ENCODE peak calls at places on chromosomes 16 and 17, in four cellular contexts. P is activated naive CD4-positive, alpha-beta T cell treated with anti-CD3 and anti-CD28 coated beads, Interleukin-2, amount 50 U/mL, for 72 hours; G is NCI-H1092 treated with DMSO at 0.1 percent for 48 hours; D is Peyer's patch. U is an unnamed sample.

GRCh38 chr17:4480929-4481898 is 17.5 kb upstream of the SPNS2 start:
- DNase-seq in G (no peak), P (no peak), D (peak), U (no peak)

GRCh38 chr16:3249020-3249419 is 7.4 kb downstream of the MEFV start:
- DNase-seq in G (no peak), P (no peak), D (peak), U (no peak)

GRCh38 chr16:12920739-12921138 is 19.3 kb downstream of the SHISA9 start:
- DNase-seq in P (no peak), D (no peak), G (no peak), U (no peak)

GRCh38 chr16:6602401-6602800 is 730.2 kb upstream of the RBFOX1 start:
- DNase-seq in P (no peak), G (no peak), D (no peak), U (peak)

GRCh38 chr17:30532871-30533270 is 55.7 kb downstream of the GOSR1 start:
- DNase-seq in D (no peak), G (no peak), P (no peak), U (no peak)

GRCh38 chr17:47692895-47693666 is 880 bp upstream of the TBKBP1 start:
- DNase-seq in D (no peak), P (no peak), G (no peak), U (no peak)

GRCh38 chr17:17345686-17346427 is 42.7 kb downstream of the NT5M start:
- DNase-seq in D (peak), P (peak), G (no peak), U (no peak)

GRCh38 chr17:68204736-68205135 is 43.1 kb upstream of the AMZ2 start:
- DNase-seq in P (no peak), D (peak), G (no peak), U (no peak)

GRCh38 chr17:47376247-47376646 is 52.5 kb downstream of the EFCAB13 start:
- DNase-seq in P (no peak), D (no peak), G (no peak), U (no peak)

GRCh38 chr17:77892469-77893143 is 65.9 kb upstream of the TNRC6C start:
- DNase-seq in P (no peak), D (peak), G (no peak), U (no peak)

GRCh38 chr16:67387479-67388079 is 5.7 kb downstream of the TPPP3 start:
- DNase-seq in G (no peak), D (peak), P (no peak), U (no peak)

GRCh38 chr17:45425125-45425983 is 7.3 kb downstream of the ARHGAP27 start:
- DNase-seq in P (no peak), D (peak), G (no peak), U (peak)

GRCh38 chr17:78839762-78840529 is 668 bp downstream of the USP36 start:
- DNase-seq in G (peak), P (peak), D (peak), U (no peak)

GRCh38 chr16:29877266-29877961 is 14.4 kb upstream of the CDIPT start:
- DNase-seq in D (no peak), P (no peak), G (no peak), U (peak)

GRCh38 chr17:12667299-12667958 is 1.7 kb downstream of the MYOCD start:
- DNase-seq in D (no peak), G (no peak), P (no peak), U (peak)

GRCh38 chr16:23590181-23590580 is 5.9 kb downstream of the NDUFAB1 start:
- DNase-seq in G (no peak), P (no peak), D (no peak), U (no peak)

GRCh38 chr17:63916566-63917185 is 2.0 kb downstream of the GH1 start:
- DNase-seq in P (no peak), D (no peak), G (no peak), U (no peak)

GRCh38 chr16:29900102-29900887 is at the start of gene ASPHD1:
- DNase-seq in G (peak), P (peak), D (peak), U (peak)

GRCh38 chr17:67139784-67140665 is 95.7 kb downstream of the CACNG1 start:
- DNase-seq in G (no peak), P (no peak), D (no peak), U (peak)

GRCh38 chr17:66354981-66355380 is 52.6 kb downstream of the PRKCA start:
- DNase-seq in D (no peak), P (no peak), G (no peak), U (no peak)

GRCh38 chr16:67404740-67405226 is 11.5 kb upstream of the TPPP3 start:
- DNase-seq in G (no peak), D (peak), P (no peak), U (no peak)

GRCh38 chr17:19397556-19398041 is 10.6 kb upstream of the MFAP4 start:
- DNase-seq in G (no peak), P (no peak), D (peak), U (no peak)

GRCh38 chr17:65401581-65401980 is 159.9 kb downstream of the AXIN2 start:
- DNase-seq in P (no peak), G (no peak), D (no peak), U (no peak)

GRCh38 chr17:81043725-81044427 is 8.9 kb downstream of the BAIAP2 start:
- DNase-seq in D (no peak), P (no peak), G (no peak), U (no peak)

GRCh38 chr17:82269138-82269881 is 4.2 kb downstream of the CSNK1D start:
- DNase-seq in D (peak), G (no peak), P (no peak), U (no peak)

GRCh38 chr17:79645022-79645776 is 34.3 kb upstream of the RBFOX3 start:
- DNase-seq in D (peak), P (no peak), G (no peak), U (no peak)

GRCh38 chr17:66580178-66580577 is 254.7 kb upstream of the CACNG5 start:
- DNase-seq in P (no peak), G (no peak), D (peak), U (peak)

GRCh38 chr16:2964416-2965223 is 545 bp downstream of the KREMEN2 start:
- DNase-seq in D (peak), G (no peak), P (peak), U (peak)

GRCh38 chr16:3890091-3890490 is 9.6 kb upstream of the CREBBP start:
- DNase-seq in G (no peak), D (no peak), P (no peak), U (no peak)

U was measured in cerebellar cortex.